ENCODE peak calls at places on chromosomes 16 and 17, in ten cellular contexts. B, H, Q, E, D, W, N, P, M and V are unnamed samples.

GRCh38 chr16:74888227-74888862 is 96.6 kb downstream of the WDR59 start:
- DNase-seq in B (no peak), H (no peak), Q (no peak), E (no peak), D (no peak), W (no peak), N (no peak), P (no peak), M (no peak), V (no peak)

GRCh38 chr17:16352303-16352837 is 899 bp downstream of the CENPV start:
- DNase-seq in B (peak; percentile 4), H (peak; percentile 39), Q (peak; percentile 86), E (peak; percentile 71), D (peak; percentile 79), W (peak; percentile 38), N (peak; percentile 99), P (peak; percentile 13), M (peak; percentile 19), V (peak; percentile 46)

GRCh38 chr16:50616883-50617629 is 64.1 kb downstream of the SNX20 start:
- DNase-seq in B (no peak), H (no peak), Q (peak; percentile 69), E (no peak), D (no peak), W (no peak), N (no peak), P (no peak), M (no peak), V (no peak)

GRCh38 chr16:56988161-56988947 is 1.0 kb upstream of the NLRC5 start:
- DNase-seq in B (no peak), H (no peak), Q (peak; percentile 58), E (peak; percentile 47), D (no peak), W (no peak), N (no peak), P (no peak), M (no peak), V (peak; percentile 10)

GRCh38 chr16:2691491-2692248 is 9.3 kb downstream of the KCTD5 start:
- DNase-seq in B (no peak), H (peak; percentile 58), Q (peak; percentile 48), E (no peak), D (peak; percentile 15), W (no peak), N (no peak), P (no peak), M (no peak), V (no peak)

GRCh38 chr17:77767148-77767547 is 191.4 kb upstream of the TNRC6C start:
- DNase-seq in B (no peak), H (no peak), Q (no peak), E (no peak), D (no peak), W (no peak), N (no peak), P (no peak), M (no peak), V (no peak)

GRCh38 chr17:27323538-27324212 is 29.8 kb downstream of the WSB1 start:
- DNase-seq in B (peak; percentile 30), H (no peak), Q (peak; percentile 42), E (peak; percentile 84), D (no peak), W (peak; percentile 81), N (no peak), P (peak; percentile 89), M (peak; percentile 39), V (peak; percentile 74)

GRCh38 chr17:75703191-75703590 is 18.1 kb upstream of the ITGB4 start:
- DNase-seq in B (no peak), H (no peak), Q (no peak), E (no peak), D (no peak), W (no peak), N (no peak), P (no peak), M (no peak), V (no peak)

GRCh38 chr17:56125830-56126819 is 27.1 kb upstream of the ANKFN1 start:
- DNase-seq in B (no peak), H (peak; percentile 3), Q (peak; percentile 35), E (no peak), D (peak; percentile 18), W (peak; percentile 81), N (no peak), P (no peak), M (peak; percentile 17), V (peak; percentile 60)

GRCh38 chr16:4347010-4347409 is 4.1 kb downstream of the PAM16 start:
- DNase-seq in B (no peak), H (no peak), Q (no peak), E (no peak), D (no peak), W (no peak), N (no peak), P (no peak), M (no peak), V (no peak)

GRCh38 chr17:3911271-3912053 is 4.8 kb downstream of the P2RX1 start:
- DNase-seq in B (no peak), H (no peak), Q (peak; percentile 72), E (peak; percentile 92), D (no peak), W (no peak), N (peak; percentile 72), P (peak; percentile 19), M (no peak), V (no peak)

GRCh38 chr17:34318474-34318873 is 761 bp upstream of the CCL8 start:
- DNase-seq in B (no peak), H (no peak), Q (peak; percentile 26), E (no peak), D (no peak), W (no peak), N (no peak), P (no peak), M (no peak), V (peak; percentile 9)

GRCh38 chr17:45160505-45161287 is 979 bp upstream of the HEXIM2 start:
- DNase-seq in B (no peak), H (peak; percentile 59), Q (peak; percentile 95), E (peak; percentile 81), D (peak; percentile 81), W (peak; percentile 82), N (peak; percentile 49), P (no peak), M (peak; percentile 40), V (peak; percentile 82)

GRCh38 chr16:81551141-81551808 is 106.7 kb downstream of the CMIP start:
- DNase-seq in B (no peak), H (peak; percentile 10), Q (peak; percentile 46), E (no peak), D (peak; percentile 45), W (peak; percentile 62), N (no peak), P (no peak), M (peak; percentile 85), V (peak; percentile 81)

GRCh38 chr16:12323007-12323699 is 346.6 kb downstream of the SNX29 start:
- DNase-seq in B (no peak), H (no peak), Q (no peak), E (no peak), D (no peak), W (no peak), N (no peak), P (no peak), M (no peak), V (no peak)

GRCh38 chr17:35889818-35890773 is 9.9 kb upstream of the CCL5 start:
- DNase-seq in B (no peak), H (peak; percentile 22), Q (no peak), E (no peak), D (peak; percentile 60), W (peak; percentile 89), N (no peak), P (peak; percentile 7), M (peak; percentile 57), V (peak; percentile 46)

GRCh38 chr16:22027633-22028032 is 19.7 kb downstream of the MOSMO start:
- DNase-seq in B (no peak), H (no peak), Q (no peak), E (no peak), D (no peak), W (no peak), N (no peak), P (no peak), M (no peak), V (no peak)

GRCh38 chr17:65418622-65419021 is 142.8 kb downstream of the AXIN2 start:
- DNase-seq in B (peak; percentile 30), H (no peak), Q (no peak), E (no peak), D (no peak), W (no peak), N (no peak), P (no peak), M (no peak), V (peak; percentile 13)

GRCh38 chr16:72172105-72173034 is at the start of gene PMFBP1:
- DNase-seq in B (no peak), H (peak; percentile 9), Q (no peak), E (peak; percentile 64), D (no peak), W (peak; percentile 70), N (no peak), P (peak; percentile 68), M (peak; percentile 76), V (peak; percentile 95)

GRCh38 chr17:74864866-74865395 is 5.2 kb upstream of the GRIN2C start:
- DNase-seq in B (peak; percentile 94), H (peak; percentile 79), Q (peak; percentile 93), E (peak; percentile 90), D (peak; percentile 93), W (peak; percentile 75), N (peak; percentile 41), P (no peak), M (peak; percentile 41), V (peak; percentile 80)

GRCh38 chr17:61410555-61411089 is 11.0 kb downstream of the TBX2 start:
- DNase-seq in B (peak; percentile 74), H (peak; percentile 56), Q (peak; percentile 95), E (peak; percentile 85), D (peak; percentile 90), W (peak; percentile 80), N (no peak), P (peak; percentile 27), M (no peak), V (peak; percentile 84)

GRCh38 chr16:17166095-17166494 is 304.7 kb downstream of the XYLT1 start:
- DNase-seq in B (no peak), H (no peak), Q (no peak), E (no peak), D (no peak), W (no peak), N (no peak), P (no peak), M (no peak), V (no peak)

GRCh38 chr17:80210348-80211108 is 9.6 kb downstream of the SGSH start:
- DNase-seq in B (no peak), H (no peak), Q (no peak), E (no peak), D (no peak), W (no peak), N (no peak), P (no peak), M (no peak), V (no peak)